ENCODE peak calls at places on chromosomes 6 and 20, in five cellular contexts. A is pancreas, E is fibroblast of mammary gland, L is B cell, R is Calu3. N is an unnamed sample.

GRCh38 chr6:91278416-91278815 is 691.5 kb upstream of the MAP3K7 start:
- DNase-seq in E (no peak), A (no peak), R (no peak), L (no peak), N (no peak)

GRCh38 chr20:50721881-50722281 is 9.5 kb upstream of the PARD6B start:
- DNase-seq in L (no peak), E (peak), R (no peak), A (no peak), N (no peak)

GRCh38 chr20:7650081-7650480 is 290.2 kb downstream of the HAO1 start:
- DNase-seq in R (no peak), E (no peak), A (no peak), L (no peak), N (no peak)

GRCh38 chr20:57374931-57375651 is 16.1 kb upstream of the RBM38 start:
- DNase-seq in R (no peak), E (no peak), A (no peak), L (no peak), N (peak)

GRCh38 chr6:46312657-46313056 is 141.9 kb upstream of the ENPP5 start:
- DNase-seq in E (peak), L (no peak), A (no peak), R (no peak), N (no peak)

GRCh38 chr20:22905667-22906066 is 129.4 kb upstream of the SSTR4 start:
- DNase-seq in R (no peak), A (no peak), E (peak), L (no peak), N (no peak)

GRCh38 chr6:41200296-41200900 is 551 bp downstream of the TREML2 start:
- DNase-seq in E (peak), R (peak), A (no peak), L (peak), N (no peak)

GRCh38 chr6:67112120-67112519 is 1405.1 kb upstream of the EYS start:
- DNase-seq in R (no peak), L (no peak), A (no peak), E (no peak), N (no peak)

GRCh38 chr20:13683833-13684232 is 45.1 kb upstream of the TASP1 start:
- DNase-seq in R (no peak), L (no peak), A (no peak), E (no peak), N (no peak)

GRCh38 chr20:56391037-56391436 is 978 bp downstream of the AURKA start:
- DNase-seq in A (no peak), L (no peak), E (no peak), R (no peak), N (no peak)

GRCh38 chr6:153024401-153025017 is 22.0 kb upstream of the MTRF1L start:
- DNase-seq in L (peak), A (no peak), E (peak), R (peak), N (no peak)

GRCh38 chr6:43506667-43507471 is 3.3 kb downstream of the LRRC73 start:
- DNase-seq in A (peak), L (peak), R (peak), E (peak), N (no peak)

GRCh38 chr6:57190140-57190539 is 18.0 kb downstream of the BAG2 start:
- DNase-seq in E (peak), A (no peak), L (no peak), R (no peak), N (no peak)

GRCh38 chr6:169172946-169173345 is 80.7 kb downstream of the THBS2 start:
- DNase-seq in R (no peak), A (no peak), L (no peak), E (peak), N (no peak)

GRCh38 chr6:16819752-16820151 is 58.5 kb upstream of the ATXN1 start:
- DNase-seq in E (peak), L (no peak), R (no peak), A (no peak), N (no peak)

GRCh38 chr6:128464790-128465189 is 55.6 kb downstream of the PTPRK start:
- DNase-seq in R (no peak), A (no peak), E (no peak), L (no peak), N (no peak)

GRCh38 chr20:23155141-23155590 is 69.0 kb upstream of the CD93 start:
- DNase-seq in L (no peak), E (no peak), A (no peak), R (no peak), N (no peak)

GRCh38 chr20:62276448-62276847 is 26.3 kb upstream of the ADRM1 start:
- DNase-seq in E (no peak), A (peak), R (no peak), L (no peak), N (no peak)

GRCh38 chr20:32906200-32906599 is 47.5 kb downstream of the EFCAB8 start:
- DNase-seq in L (no peak), R (no peak), E (no peak), A (no peak), N (no peak)

GRCh38 chr6:111725446-111726112 is 119.9 kb upstream of the TRAF3IP2 start:
- DNase-seq in R (no peak), A (no peak), E (no peak), L (no peak), N (no peak)

GRCh38 chr6:138971601-138972000 is 16.5 kb downstream of the REPS1 start:
- DNase-seq in R (no peak), L (no peak), E (peak), A (no peak), N (no peak)

GRCh38 chr20:37417857-37418501 is 72.0 kb downstream of the SRC start:
- DNase-seq in E (peak), R (no peak), A (no peak), L (no peak), N (no peak)

GRCh38 chr20:58457083-58457680 is 58.0 kb downstream of the APCDD1L start:
- DNase-seq in L (no peak), E (peak), R (no peak), A (no peak), N (no peak)

GRCh38 chr6:124964764-124965105 is 2.5 kb downstream of the RNF217 start:
- DNase-seq in A (no peak), L (no peak), E (no peak), R (no peak), N (no peak)

GRCh38 chr6:16669227-16669626 is 92.0 kb downstream of the ATXN1 start:
- DNase-seq in E (peak), L (no peak), R (peak), A (no peak), N (no peak)

GRCh38 chr20:54849741-54850140 is 374.3 kb downstream of the DOK5 start:
- DNase-seq in E (no peak), R (no peak), A (no peak), L (no peak), N (no peak)

GRCh38 chr6:1524040-1524480 is 85.7 kb upstream of the FOXC1 start:
- DNase-seq in E (peak), A (no peak), L (no peak), R (peak), N (no peak)

GRCh38 chr6:52537001-52537753 is 39.7 kb downstream of the TRAM2 start:
- DNase-seq in E (peak), L (no peak), A (no peak), R (no peak), N (no peak)

GRCh38 chr20:36827541-36828279 is 48.2 kb upstream of the TLDC2 start:
- DNase-seq in R (no peak), E (no peak), L (no peak), A (no peak), N (no peak)

GRCh38 chr6:32113386-32114352 is 4.5 kb upstream of the TNXB start:
- DNase-seq in A (peak), L (no peak), E (peak), R (peak), N (no peak)

GRCh38 chr20:37729452-37729851 is 35.6 kb downstream of the CTNNBL1 start:
- DNase-seq in R (no peak), A (no peak), L (no peak), E (no peak), N (no peak)

GRCh38 chr6:12066297-12066696 is 54.2 kb downstream of the HIVEP1 start:
- DNase-seq in L (no peak), E (peak), A (no peak), R (no peak), N (no peak)
- TF ChIP-seq CTCF in L (no peak), E (no peak), A (no peak), R (no peak), N (no peak)

DNA sequence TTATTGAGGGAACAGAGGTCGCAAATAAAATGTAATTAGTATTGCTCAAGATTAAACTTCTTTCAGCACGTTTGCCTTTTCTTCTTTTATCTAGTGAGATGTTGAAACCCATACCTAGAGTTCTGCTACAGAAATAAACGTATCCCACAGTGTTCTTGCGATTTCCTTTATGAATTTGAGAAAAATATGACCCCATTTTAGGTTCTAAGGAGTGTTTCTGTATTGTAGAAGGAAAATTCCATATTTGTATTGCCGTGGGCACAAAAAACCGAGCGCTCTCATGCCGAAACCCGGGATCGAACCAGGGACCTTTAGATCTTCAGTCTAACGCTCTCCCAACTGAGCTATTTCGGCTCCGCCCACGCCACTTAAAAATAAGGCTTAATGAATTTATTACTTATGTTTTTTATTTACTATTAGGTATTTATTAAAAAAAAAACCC is 23.7 kb downstream of the ZNF311 start:
- DNase-seq in R (peak), A (peak), L (peak), E (peak), N (no peak)
- TF ChIP-seq CTCF in R (no peak), A (no peak), L (peak), E (no peak), N (peak)

GRCh38 chr20:12570371-12570770 is 438.4 kb upstream of the SPTLC3 start:
- DNase-seq in R (peak), L (no peak), A (no peak), E (no peak), N (no peak)
- TF ChIP-seq CTCF in R (peak), L (no peak), A (no peak), E (no peak), N (peak)

GRCh38 chr20:60055740-60056139 is 97.5 kb downstream of the CDH26 start:
- DNase-seq in R (no peak), A (no peak), L (no peak), E (peak), N (no peak)
- TF ChIP-seq CTCF in R (no peak), A (no peak), L (no peak), E (no peak), N (no peak)

GRCh38 chr6:15366003-15366535 is 120.2 kb downstream of the JARID2 start:
- DNase-seq in L (no peak), A (no peak), E (no peak), R (no peak), N (no peak)

GRCh38 chr6:15365273-15365687 is 119.4 kb downstream of the JARID2 start:
- DNase-seq in L (no peak), R (peak), E (peak), A (peak), N (no peak)

GRCh38 chr6:15363164-15363522 is 117.3 kb downstream of the JARID2 start:
- DNase-seq in R (no peak), E (no peak), A (no peak), L (no peak), N (no peak)

GRCh38 chr6:15363523-15364400 is 117.9 kb downstream of the JARID2 start:
- DNase-seq in L (no peak), A (no peak), R (peak), E (no peak), N (no peak)

DNA sequence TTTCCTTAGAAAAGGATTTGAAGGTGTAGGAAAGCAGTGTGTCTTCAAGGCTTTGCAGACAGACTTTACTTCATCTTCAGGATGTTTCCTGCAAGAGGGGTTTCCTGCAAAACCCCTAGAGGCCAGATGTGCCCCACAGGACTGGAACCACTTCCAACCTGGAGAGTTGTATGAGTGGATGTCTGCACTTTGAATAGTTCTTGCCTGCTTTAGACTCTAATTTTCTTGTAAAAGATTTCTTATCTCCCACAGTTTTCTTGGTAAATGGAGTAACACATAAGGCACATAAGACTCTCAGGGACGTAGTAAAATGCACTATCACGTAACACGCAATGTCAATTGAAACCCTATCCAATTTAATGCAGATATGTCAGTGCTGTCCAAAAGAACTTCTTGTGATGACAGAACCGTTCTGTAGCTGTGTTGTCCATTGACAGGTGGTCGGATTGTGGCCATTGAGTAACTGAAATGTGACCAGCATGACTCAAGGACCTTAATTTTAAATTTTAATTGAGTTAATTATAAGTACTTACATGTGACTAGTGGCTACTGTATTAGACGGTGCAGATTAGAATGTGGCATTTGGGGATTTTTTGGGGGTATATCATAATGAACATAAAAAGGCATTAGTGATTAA is 118.7 kb downstream of the JARID2 start:
- DNase-seq in L (no peak), R (no peak), A (no peak), E (no peak), N (no peak)
- TF ChIP-seq CTCF in L (no peak), R (no peak), A (no peak), E (no peak), N (no peak)

DNA sequence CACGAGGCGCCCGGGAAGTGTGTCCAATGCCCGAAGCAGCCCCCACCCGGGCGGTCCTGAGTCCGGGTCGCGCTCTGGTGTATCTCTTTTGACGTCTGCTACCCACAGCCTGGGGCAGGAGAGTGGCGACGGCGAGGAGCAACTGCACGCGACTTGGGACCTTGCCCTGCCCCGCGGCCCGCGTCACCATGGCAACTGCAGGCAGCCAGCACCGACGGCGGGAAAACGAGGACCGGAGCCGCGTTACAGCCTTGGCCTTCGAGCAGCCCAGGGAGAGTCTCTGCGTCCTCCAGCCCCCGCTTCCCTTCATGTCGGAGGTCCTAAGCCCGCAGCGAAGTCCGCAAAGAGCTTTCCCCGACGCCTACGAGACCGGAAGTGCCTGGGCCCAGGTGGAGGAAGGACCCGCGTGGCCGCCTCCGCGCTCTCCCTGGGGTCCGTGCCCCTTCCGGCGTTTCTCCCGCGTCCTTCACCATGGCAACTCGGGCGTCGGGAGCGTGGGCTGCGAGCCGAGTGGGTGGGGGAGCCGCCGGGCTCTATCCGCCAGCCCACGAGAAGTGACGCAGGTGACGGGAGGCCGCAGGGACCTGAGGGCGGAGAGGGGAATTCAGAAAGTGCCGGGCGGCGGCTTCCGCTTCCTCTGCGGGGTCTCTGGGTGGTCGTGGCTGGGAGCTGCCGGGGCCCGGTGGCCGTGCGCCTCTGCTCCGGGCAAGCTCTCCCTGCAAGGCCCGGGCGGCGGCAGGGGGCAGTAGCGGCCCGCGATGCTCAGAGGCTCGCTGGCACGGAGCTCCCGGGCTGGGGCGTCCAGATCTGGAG is 88.6 kb upstream of the TGM3 start:
- DNase-seq in L (peak), E (peak), A (peak), R (peak), N (peak)
- TF ChIP-seq CTCF in L (peak), E (no peak), A (peak), R (peak), N (peak)

GRCh38 chr6:37102299-37103168 is 67.4 kb upstream of the PIM1 start:
- DNase-seq in A (peak), E (peak), R (peak), L (peak), N (peak)
- TF ChIP-seq CTCF in A (no peak), E (no peak), R (no peak), L (no peak), N (peak)